ENCODE peak calls at places on chromosomes 11 and 22, in nine cellular contexts. K, V, H, F, W, Y, J, R and P are unnamed samples.

GRCh38 chr22:27146871-27147591 is 489.6 kb downstream of the MIAT start:
- DNase-seq in F (no peak), H (no peak), V (peak; percentile 19), J (no peak), K (no peak), R (no peak), W (no peak), Y (no peak), P (no peak)

GRCh38 chr11:83464181-83464580 is 178.0 kb upstream of the CCDC90B start:
- DNase-seq in F (no peak), J (no peak), K (no peak), H (no peak), V (no peak), W (no peak), R (no peak), Y (no peak), P (no peak)

GRCh38 chr22:31098633-31099110 is 8.7 kb downstream of the SELENOM start:
- DNase-seq in J (no peak), R (peak; percentile 79), V (peak; percentile 81), Y (no peak), K (no peak), H (no peak), W (no peak), F (no peak), P (peak; percentile 64)

GRCh38 chr11:132444891-132445290 is 1074.5 kb downstream of the NTM start:
- DNase-seq in K (no peak), V (no peak), W (no peak), F (no peak), R (no peak), H (no peak), J (no peak), Y (no peak), P (no peak)

GRCh38 chr11:779955-780532 is 2.8 kb upstream of the GATD1 start:
- DNase-seq in R (no peak), Y (no peak), K (no peak), V (no peak), J (no peak), H (no peak), W (peak; percentile 56), F (no peak), P (no peak)

GRCh38 chr22:19568337-19569311 is 44.4 kb upstream of the CLDN5 start:
- DNase-seq in W (no peak), R (no peak), Y (peak; percentile 95), F (no peak), H (no peak), J (no peak), V (no peak), K (no peak), P (no peak)

GRCh38 chr11:17513853-17514252 is 30.4 kb downstream of the USH1C start:
- DNase-seq in F (no peak), R (no peak), W (no peak), J (no peak), Y (no peak), V (no peak), K (no peak), H (no peak), P (no peak)

GRCh38 chr22:18987765-18988164 is 51.7 kb upstream of the PRODH start:
- DNase-seq in F (no peak), V (peak; percentile 74), R (peak; percentile 57), J (no peak), W (no peak), K (no peak), H (no peak), Y (no peak), P (no peak)

GRCh38 chr11:93740031-93740801 is 1.1 kb downstream of the TAF1D start:
- DNase-seq in H (no peak), W (no peak), R (no peak), V (peak; percentile 81), K (no peak), Y (peak; percentile 56), F (peak; percentile 63), J (no peak), P (peak; percentile 19)

GRCh38 chr11:79857404-79857803 is 416.6 kb upstream of the TENM4 start:
- DNase-seq in K (no peak), R (no peak), V (no peak), W (peak; percentile 51), J (no peak), Y (no peak), H (no peak), F (no peak), P (no peak)

GRCh38 chr11:10646005-10646404 is 47.5 kb downstream of the IRAG1 start:
- DNase-seq in F (no peak), J (no peak), W (no peak), H (no peak), Y (no peak), R (no peak), K (no peak), V (no peak), P (no peak)

GRCh38 chr11:44915621-44916020 is 35.1 kb downstream of the TP53I11 start:
- DNase-seq in W (no peak), H (no peak), V (no peak), F (no peak), R (no peak), Y (no peak), J (no peak), K (no peak), P (no peak)

GRCh38 chr22:19639610-19640135 is 74.6 kb upstream of the SEPTIN5 start:
- DNase-seq in Y (no peak), H (no peak), F (no peak), V (no peak), K (no peak), R (no peak), W (no peak), J (no peak), P (no peak)

GRCh38 chr11:45931739-45932138 is 9.3 kb downstream of the LARGE2 start:
- DNase-seq in J (no peak), W (no peak), R (no peak), H (no peak), Y (no peak), V (no peak), K (no peak), F (no peak), P (no peak)

GRCh38 chr11:1750481-1750839 is at the start of gene IFITM10:
- DNase-seq in J (no peak), H (no peak), W (no peak), R (no peak), K (no peak), F (no peak), Y (no peak), V (no peak), P (peak; percentile 27)

GRCh38 chr11:14380947-14381555 is 22.1 kb upstream of the RRAS2 start:
- DNase-seq in Y (peak; percentile 36), K (peak; percentile 82), R (peak; percentile 83), F (peak; percentile 42), W (peak; percentile 88), H (peak; percentile 29), J (peak; percentile 25), V (peak; percentile 57), P (peak; percentile 72)

GRCh38 chr11:86954288-86955110 is 696 bp downstream of the FZD4 start:
- DNase-seq in J (no peak), V (peak; percentile 72), R (peak; percentile 52), Y (no peak), H (no peak), K (peak; percentile 52), W (peak; percentile 77), F (peak; percentile 29), P (peak; percentile 14)

GRCh38 chr11:116072776-116073175 is 568.6 kb upstream of the CADM1 start:
- DNase-seq in W (no peak), H (no peak), R (no peak), F (no peak), Y (no peak), K (no peak), V (peak; percentile 60), J (no peak), P (no peak)

GRCh38 chr22:27879923-27880322 is 39.1 kb downstream of the PITPNB start:
- DNase-seq in Y (peak; percentile 54), F (no peak), K (no peak), H (no peak), V (peak; percentile 78), J (no peak), R (no peak), W (no peak), P (no peak)

GRCh38 chr11:17744151-17744940 is 9.8 kb downstream of the KCNC1 start:
- DNase-seq in F (no peak), W (peak; percentile 44), Y (peak; percentile 34), V (no peak), R (peak; percentile 26), K (no peak), H (no peak), J (no peak), P (no peak)

GRCh38 chr11:1870326-1870696 is 17.4 kb downstream of the LSP1 start:
- DNase-seq in J (no peak), R (no peak), W (peak; percentile 65), Y (no peak), H (no peak), V (no peak), F (no peak), K (no peak), P (no peak)

GRCh38 chr22:48953830-48954229 is 873.8 kb downstream of the BRD1 start:
- DNase-seq in R (no peak), J (no peak), H (no peak), Y (no peak), F (no peak), V (no peak), K (no peak), W (no peak), P (no peak)

DNA sequence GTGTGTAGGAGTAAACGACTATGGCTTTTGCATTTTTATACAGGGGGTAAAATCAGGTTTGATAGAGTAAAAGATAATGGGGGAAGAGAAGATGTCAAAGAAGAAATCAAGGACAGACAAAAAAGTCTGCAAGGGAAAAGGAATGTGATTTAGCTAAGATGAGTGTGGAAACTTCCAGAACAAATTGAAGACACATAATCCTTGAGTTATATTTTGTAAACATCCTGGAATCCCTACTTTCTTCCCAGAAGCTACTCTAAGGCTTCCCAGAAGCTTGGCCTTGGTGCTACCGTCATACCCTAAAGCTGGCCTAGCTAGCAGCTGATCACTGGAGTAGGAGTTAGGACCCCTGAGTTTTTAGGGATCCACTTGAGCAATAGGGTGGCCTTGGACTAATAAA is 82.4 kb downstream of the BLID start:
- DNase-seq in R (no peak), J (no peak), Y (no peak), W (no peak), H (no peak), F (no peak), K (no peak), V (no peak), P (no peak)
- H3K27ac ChIP-seq in R (no peak overlapping the region), J (no peak overlapping the region), Y (no peak overlapping the region), W (no peak overlapping the region), H (no peak overlapping the region), F (no peak overlapping the region), K (no peak overlapping the region), V (no peak overlapping the region), P (no peak overlapping the region)

GRCh38 chr22:50208939-50209892 is 8.4 kb downstream of the SELENOO start:
- DNase-seq in H (no peak), Y (no peak), R (no peak), K (no peak), V (no peak), F (no peak), W (peak; percentile 79), J (no peak), P (peak; percentile 8)
- H3K27ac ChIP-seq in H (no peak overlapping the region), Y (no peak overlapping the region), R (no peak overlapping the region), K (no peak overlapping the region), V (no peak overlapping the region), F (no peak overlapping the region), W (no peak overlapping the region), J (peak overlapping the region; percentile 21), P (no peak overlapping the region)

GRCh38 chr22:39230261-39231196 is 14.3 kb downstream of the PDGFB start:
- DNase-seq in V (peak; percentile 86), J (no peak), Y (no peak), H (no peak), F (no peak), R (no peak), W (peak; percentile 83), K (no peak), P (no peak)
- H3K27ac ChIP-seq in V (peak overlapping the region; percentile 68), J (no peak overlapping the region), Y (no peak overlapping the region), H (no peak overlapping the region), F (no peak overlapping the region), R (no peak overlapping the region), W (peak overlapping the region; percentile 66), K (peak overlapping the region; percentile 16), P (no peak overlapping the region)

GRCh38 chr11:34558211-34558610 is 44.6 kb upstream of the ELF5 start:
- DNase-seq in V (no peak), H (no peak), Y (no peak), R (no peak), F (no peak), J (no peak), W (no peak), K (no peak), P (no peak)
- H3K27ac ChIP-seq in V (no peak overlapping the region), H (no peak overlapping the region), Y (no peak overlapping the region), R (no peak overlapping the region), F (no peak overlapping the region), J (no peak overlapping the region), W (no peak overlapping the region), K (no peak overlapping the region), P (no peak overlapping the region)